ENCODE peak calls at places on chromosomes 3 and 15, in nine cellular contexts. H is fibroblast of lung, C is neural progenitor cell, E is left ventricle myocardium inferior, G is A549, Q is sigmoid colon, A is right lobe of liver, J is body of pancreas, Z is OCI-LY7. V is an unnamed sample.

GRCh38 chr15:69548771-69549170 is 96.2 kb downstream of the RPLP1 start:
- DNase-seq in Q (no peak), C (no peak), E (peak; percentile 32), G (no peak), A (no peak), Z (no peak), J (no peak), H (no peak), V (no peak)

GRCh38 chr3:60610441-60611112 is 640.7 kb downstream of the FHIT start:
- DNase-seq in E (peak; percentile 70), A (no peak), Q (peak; percentile 81), H (peak; percentile 65), G (no peak), C (no peak), J (peak; percentile 69), Z (no peak), V (peak; percentile 10)

GRCh38 chr15:78842519-78842918 is 30.2 kb upstream of the MORF4L1 start:
- DNase-seq in A (no peak), H (no peak), C (no peak), Q (no peak), Z (peak; percentile 52), J (no peak), E (no peak), G (no peak), V (no peak)

GRCh38 chr3:169026543-169027181 is 636.9 kb downstream of the MECOM start:
- DNase-seq in Q (no peak), Z (no peak), A (no peak), H (peak; percentile 98), E (no peak), C (no peak), G (no peak), J (no peak), V (peak; percentile 66)

GRCh38 chr3:89107461-89108035 is at the start of gene EPHA3:
- DNase-seq in G (peak; percentile 42), Z (no peak), C (peak; percentile 78), E (peak; percentile 77), Q (peak; percentile 85), H (peak; percentile 71), A (peak; percentile 64), J (peak; percentile 46), V (peak; percentile 10)

GRCh38 chr3:168877899-168878298 is 782.2 kb upstream of the GOLIM4 start:
- DNase-seq in E (no peak), Q (no peak), Z (no peak), A (no peak), G (no peak), J (no peak), H (no peak), C (no peak), V (no peak)

GRCh38 chr3:64361962-64362735 is 136.9 kb upstream of the PRICKLE2 start:
- DNase-seq in E (no peak), Q (no peak), J (no peak), A (no peak), C (no peak), H (no peak), Z (no peak), G (no peak), V (no peak)

GRCh38 chr3:124558898-124559649 is 171.2 kb upstream of the UMPS start:
- DNase-seq in C (no peak), H (peak; percentile 97), G (peak; percentile 81), Z (no peak), E (peak; percentile 68), Q (peak; percentile 87), A (peak; percentile 58), J (peak; percentile 75), V (peak; percentile 86)

GRCh38 chr15:20272422-20273184 is 269.0 kb downstream of the GOLGA6L6 start:
- DNase-seq in Z (no peak), C (no peak), G (no peak), J (no peak), Q (no peak), H (no peak), A (no peak), E (no peak), V (no peak)
- H3K9me3 ChIP-seq in Z (no peaks in the 10 kb centered on the region), C (peaks cover 86% of the 10 kb centered on the region), G (peaks cover 67% of the 10 kb centered on the region), J (peaks cover 5% of the 10 kb centered on the region), Q (no peaks in the 10 kb centered on the region), H (peaks cover 12% of the 10 kb centered on the region), A (no peaks in the 10 kb centered on the region), E (peaks cover 17% of the 10 kb centered on the region), V (peaks cover 90% of the 10 kb centered on the region)

DNA sequence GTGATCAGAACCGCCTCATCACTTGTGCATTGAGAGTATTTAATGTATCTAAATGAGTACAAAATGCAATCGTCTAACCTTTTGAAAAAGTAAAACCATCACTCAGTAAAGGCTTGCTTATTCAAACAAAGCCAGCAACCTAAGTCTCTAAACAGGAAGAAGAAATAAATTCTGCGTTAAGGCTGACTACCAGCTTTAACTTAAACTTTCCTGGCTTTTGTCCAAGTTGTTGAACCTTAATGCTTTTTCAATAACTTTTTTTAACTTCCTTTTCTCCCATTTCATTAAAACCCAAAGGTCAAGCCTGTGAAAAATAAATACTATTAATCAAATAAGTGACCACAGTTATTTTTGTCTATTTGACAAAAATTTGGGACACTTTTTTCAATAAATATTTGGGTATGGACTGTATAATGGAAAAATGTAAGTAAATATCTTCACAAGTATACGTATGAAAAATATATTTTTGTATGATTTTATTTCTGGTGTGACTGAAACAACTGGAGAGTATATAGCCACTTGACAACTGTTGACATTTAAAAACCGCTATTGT is 2.7 kb downstream of the KLHL24 start:
- DNase-seq in Q (no peak), E (no peak), A (no peak), G (no peak), H (peak; percentile 36), J (no peak), Z (peak; percentile 32), C (no peak), V (no peak)
- H3K4me3 ChIP-seq in Q (no peak overlapping the region), E (peak overlapping the region; percentile 91), A (no peak overlapping the region), G (no peak overlapping the region), H (no peak overlapping the region), J (no peak overlapping the region), Z (peak overlapping the region; percentile 92), C (no peak overlapping the region), V (no peak overlapping the region)

DNA sequence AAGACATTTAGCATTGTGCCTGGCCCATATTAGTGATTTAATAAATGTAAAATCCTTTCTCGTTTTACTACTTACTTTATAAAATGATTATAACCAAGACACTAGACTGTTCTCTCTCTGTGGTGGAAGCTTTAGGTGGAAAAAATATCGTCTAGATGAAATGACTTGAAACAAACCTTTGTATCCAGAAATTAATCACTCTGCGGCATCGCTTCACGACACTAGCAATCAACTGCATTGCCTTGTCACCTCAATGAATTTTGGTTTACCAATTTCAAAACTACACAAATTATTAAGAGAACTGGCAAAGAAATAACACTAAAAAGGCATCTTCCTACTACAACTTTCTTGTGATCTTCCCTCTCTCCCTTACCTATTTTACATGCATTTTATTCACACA is 627.2 kb upstream of the ROBO1 start:
- DNase-seq in E (no peak), G (no peak), J (no peak), A (no peak), Q (no peak), Z (no peak), C (no peak), H (no peak), V (no peak)
- H3K27ac ChIP-seq in E (no peak overlapping the region), G (no peak overlapping the region), J (no peak overlapping the region), A (no peak overlapping the region), Q (no peak overlapping the region), Z (no peak overlapping the region), C (no peak overlapping the region), H (no peak overlapping the region), V (no peak overlapping the region)

GRCh38 chr3:190990898-190991297 is 128.4 kb upstream of the GMNC start:
- DNase-seq in G (no peak), Q (no peak), H (no peak), A (no peak), J (no peak), E (no peak), Z (no peak), C (no peak), V (no peak)

GRCh38 chr3:190984502-190985244 is 122.2 kb upstream of the GMNC start:
- DNase-seq in C (no peak), E (no peak), J (no peak), A (no peak), Z (no peak), H (no peak), G (no peak), Q (no peak), V (no peak)

GRCh38 chr3:190989213-190989612 is 126.7 kb upstream of the GMNC start:
- DNase-seq in C (no peak), J (no peak), G (no peak), Q (no peak), A (no peak), H (no peak), E (no peak), Z (no peak), V (no peak)

GRCh38 chr3:190983875-190984274 is 121.4 kb upstream of the GMNC start:
- DNase-seq in Q (no peak), A (no peak), J (no peak), E (no peak), C (no peak), G (no peak), Z (peak; percentile 7), H (no peak), V (no peak)

GRCh38 chr3:190988102-190988501 is 125.6 kb upstream of the GMNC start:
- DNase-seq in Z (no peak), C (no peak), Q (no peak), H (no peak), A (no peak), J (no peak), G (no peak), E (no peak), V (no peak)
- H3K9me3 ChIP-seq in Z (peaks cover 5% of the 10 kb centered on the region), C (no peaks in the 10 kb centered on the region), Q (peaks cover 5% of the 10 kb centered on the region), H (no peaks in the 10 kb centered on the region), A (no peaks in the 10 kb centered on the region), J (peaks cover 13% of the 10 kb centered on the region), G (no peaks in the 10 kb centered on the region), E (peaks cover 32% of the 10 kb centered on the region), V (no peaks in the 10 kb centered on the region)

GRCh38 chr3:47577583-47578118 is 1.0 kb downstream of the CSPG5 start:
- DNase-seq in G (peak; percentile 16), J (peak; percentile 4), H (no peak), C (peak; percentile 44), Z (no peak), E (no peak), Q (no peak), A (peak; percentile 53), V (no peak)
- H3K4me3 ChIP-seq in G (peak overlapping the region; percentile 92), J (peak overlapping the region; percentile 27), H (peak overlapping the region; percentile 15), C (peak overlapping the region; percentile 56), Z (peak overlapping the region; percentile 68), E (peak overlapping the region; percentile 72), Q (peak overlapping the region; percentile 76), A (peak overlapping the region; percentile 49), V (peak overlapping the region; percentile 54)

GRCh38 chr15:45631831-45632230 is 3.0 kb upstream of the SQOR start:
- DNase-seq in H (no peak), Q (no peak), G (no peak), C (no peak), A (no peak), Z (no peak), E (no peak), J (no peak), V (no peak)

GRCh38 chr15:45634442-45635190 is at the start of gene SQOR:
- DNase-seq in C (peak; percentile 72), H (peak; percentile 51), E (peak; percentile 85), Q (peak; percentile 95), A (peak; percentile 97), Z (no peak), J (peak; percentile 96), G (peak; percentile 86), V (no peak)

GRCh38 chr15:45635763-45636292 is 999 bp downstream of the SQOR start:
- DNase-seq in Q (no peak), C (no peak), G (no peak), Z (no peak), J (no peak), A (no peak), H (no peak), E (no peak), V (no peak)

GRCh38 chr15:45637552-45638033 is 2.8 kb downstream of the SQOR start:
- DNase-seq in J (peak; percentile 76), H (peak; percentile 98), Z (peak; percentile 53), Q (peak; percentile 84), A (peak; percentile 74), E (peak; percentile 54), G (peak; percentile 77), C (no peak), V (peak; percentile 93)

GRCh38 chr15:45635191-45635638 is 386 bp downstream of the SQOR start:
- DNase-seq in G (peak; percentile 59), A (peak; percentile 85), Z (peak; percentile 27), J (peak; percentile 77), E (peak; percentile 69), C (peak; percentile 55), H (no peak), Q (peak; percentile 90), V (no peak)
- H3K27ac ChIP-seq in G (peak overlapping the region; percentile 89), A (peak overlapping the region; percentile 96), Z (no peak overlapping the region), J (peak overlapping the region; percentile 93), E (peak overlapping the region; percentile 95), C (no peak overlapping the region), H (peak overlapping the region; percentile 52), Q (peak overlapping the region; percentile 95), V (peak overlapping the region; percentile 70)

V was measured in AG04450.